ENCODE peak calls at places on chromosomes 6 and 20, in nine cellular contexts. B, K, Z, O, I, X, Y, P and L are unnamed samples.

GRCh38 chr6:157456524-157456829 is 75.5 kb downstream of the ZDHHC14 start:
- DNase-seq in B (no peak), K (no peak), Z (no peak), O (no peak), I (no peak), X (no peak), Y (no peak), P (no peak), L (no peak)

GRCh38 chr20:53322651-53323050 is 271.0 kb downstream of the ZNF217 start:
- DNase-seq in B (no peak), K (no peak), Z (no peak), O (no peak), I (no peak), X (no peak), Y (no peak), P (no peak), L (no peak)

GRCh38 chr6:23559587-23560343 is 566.2 kb upstream of the NRSN1 start:
- DNase-seq in B (no peak), K (no peak), Z (no peak), O (no peak), I (no peak), X (no peak), Y (no peak), P (no peak), L (no peak)

GRCh38 chr20:51661609-51662178 is 106.5 kb downstream of the ATP9A start:
- DNase-seq in B (no peak), K (no peak), Z (peak; percentile 41), O (no peak), I (no peak), X (peak; percentile 76), Y (no peak), P (no peak), L (no peak)

GRCh38 chr6:47168176-47168575 is 126.0 kb upstream of the ADGRF1 start:
- DNase-seq in B (no peak), K (peak; percentile 80), Z (peak; percentile 85), O (peak; percentile 87), I (peak; percentile 93), X (peak; percentile 91), Y (peak; percentile 92), P (no peak), L (no peak)

GRCh38 chr6:26207248-26207801 is 120.1 kb downstream of the HFE start:
- DNase-seq in B (no peak), K (no peak), Z (no peak), O (no peak), I (no peak), X (no peak), Y (no peak), P (no peak), L (no peak)

GRCh38 chr20:53735536-53736050 is 142.0 kb upstream of the ZNF217 start:
- DNase-seq in B (no peak), K (no peak), Z (no peak), O (peak; percentile 93), I (peak; percentile 78), X (peak; percentile 76), Y (peak; percentile 87), P (no peak), L (no peak)

GRCh38 chr6:3844097-3844463 is 5.1 kb upstream of the FAM50B start:
- DNase-seq in B (no peak), K (no peak), Z (no peak), O (no peak), I (no peak), X (no peak), Y (peak; percentile 47), P (no peak), L (no peak)

GRCh38 chr6:118408863-118409262 is 139.2 kb upstream of the PLN start:
- DNase-seq in B (no peak), K (no peak), Z (no peak), O (no peak), I (no peak), X (no peak), Y (no peak), P (no peak), L (no peak)
- TF ChIP-seq CTCF in B (no peak), K (no peak), Z (no peak), O (no peak), I (no peak), X (no peak), Y (no peak), P (no peak), L (no peak)

GRCh38 chr6:15248451-15249370 is 2.8 kb downstream of the JARID2 start:
- DNase-seq in B (peak; percentile 96), K (peak; percentile 96), Z (no peak), O (no peak), I (peak; percentile 84), X (peak; percentile 96), Y (no peak), P (peak; percentile 97), L (peak; percentile 85)
- TF ChIP-seq CTCF in B (peak; percentile 8), K (no peak), Z (peak; percentile 9), O (peak; percentile 47), I (peak; percentile 37), X (no peak), Y (peak; percentile 53), P (no peak), L (no peak)

GRCh38 chr6:151447237-151447636 is 4.7 kb downstream of the RMND1 start:
- DNase-seq in B (no peak), K (no peak), Z (no peak), O (no peak), I (no peak), X (no peak), Y (no peak), P (no peak), L (no peak)

GRCh38 chr6:151451950-151452749 is at the start of gene RMND1:
- DNase-seq in B (peak; percentile 100), K (peak; percentile 100), Z (peak; percentile 99), O (peak; percentile 98), I (peak; percentile 100), X (peak; percentile 99), Y (peak; percentile 98), P (peak; percentile 100), L (peak; percentile 96)

GRCh38 chr6:151451417-151451949 is 443 bp downstream of the RMND1 start:
- DNase-seq in B (no peak), K (no peak), Z (no peak), O (no peak), I (no peak), X (no peak), Y (no peak), P (no peak), L (no peak)

GRCh38 chr6:151445482-151445881 is 6.4 kb downstream of the RMND1 start:
- DNase-seq in B (no peak), K (no peak), Z (no peak), O (peak; percentile 90), I (no peak), X (no peak), Y (no peak), P (no peak), L (no peak)

DNA sequence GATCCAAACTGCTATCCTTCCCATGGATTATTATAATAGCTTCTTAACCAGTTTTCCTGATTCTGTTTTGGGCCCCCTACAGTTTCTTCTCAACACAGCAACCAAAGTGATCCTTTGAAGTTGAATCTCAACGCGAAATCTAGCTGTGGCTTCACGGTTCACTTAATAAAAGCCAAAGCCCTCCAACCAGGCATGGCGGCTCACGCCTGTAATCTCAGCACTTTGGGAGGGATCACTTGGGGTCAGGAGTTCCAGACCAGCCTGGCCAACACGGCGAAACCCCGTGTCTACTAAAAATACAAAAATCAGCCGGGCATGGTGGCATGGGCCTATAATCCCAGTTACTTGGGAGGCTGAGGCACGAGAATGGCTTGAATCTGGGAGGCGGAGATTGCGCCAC is 3.3 kb downstream of the RMND1 start:
- DNase-seq in B (no peak), K (no peak), Z (no peak), O (no peak), I (no peak), X (no peak), Y (no peak), P (no peak), L (no peak)
- TF ChIP-seq CTCF in B (no peak), K (no peak), Z (no peak), O (no peak), I (no peak), X (no peak), Y (peak; percentile 1), P (no peak), L (no peak)

GRCh38 chr6:10850728-10851127 is 12.4 kb upstream of the MAK start:
- DNase-seq in B (no peak), K (no peak), Z (no peak), O (no peak), I (no peak), X (no peak), Y (no peak), P (no peak), L (no peak)

GRCh38 chr6:10852281-10852965 is 14.1 kb upstream of the MAK start:
- DNase-seq in B (no peak), K (no peak), Z (no peak), O (no peak), I (no peak), X (no peak), Y (no peak), P (no peak), L (no peak)

GRCh38 chr6:10843554-10843953 is 5.2 kb upstream of the MAK start:
- DNase-seq in B (no peak), K (no peak), Z (no peak), O (no peak), I (no peak), X (no peak), Y (no peak), P (no peak), L (no peak)

GRCh38 chr6:10847684-10848083 is 9.3 kb upstream of the MAK start:
- DNase-seq in B (no peak), K (no peak), Z (no peak), O (no peak), I (no peak), X (no peak), Y (no peak), P (no peak), L (no peak)
- TF ChIP-seq CTCF in B (peak; percentile 24), K (peak; percentile 13), Z (no peak), O (no peak), I (peak; percentile 9), X (peak; percentile 29), Y (no peak), P (no peak), L (no peak)